ENCODE peak calls at places on chromosomes 12 and 14, in seven cellular contexts. One of them, this sample, is unnamed.

GRCh38 chr14:101069666-101070362 is 166.3 kb upstream of the RTL1 start:
- DNase-seq in activated gamma-delta T cell treated with Interleukin-2 at 50 U/mL for 16 hours: peak
- DNase-seq in epithelial cell of esophagus: no peak
- DNase-seq in HCT116: no peak
- DNase-seq in fibroblast of lung: no peak
- DNase-seq in cardiac fibroblast: no peak
- DNase-seq in posterior cingulate gyrus: no peak
- DNase-seq in this sample: no peak

GRCh38 chr12:12008931-12009611 is 61.7 kb upstream of the BCL2L14 start:
- DNase-seq in activated gamma-delta T cell treated with Interleukin-2 at 50 U/mL for 16 hours: peak
- DNase-seq in epithelial cell of esophagus: peak
- DNase-seq in HCT116: no peak
- DNase-seq in fibroblast of lung: peak
- DNase-seq in cardiac fibroblast: peak
- DNase-seq in posterior cingulate gyrus: no peak
- DNase-seq in this sample: no peak

GRCh38 chr14:72129283-72129682 is 197.1 kb downstream of the RGS6 start:
- DNase-seq in activated gamma-delta T cell treated with Interleukin-2 at 50 U/mL for 16 hours: no peak
- DNase-seq in epithelial cell of esophagus: no peak
- DNase-seq in HCT116: no peak
- DNase-seq in fibroblast of lung: no peak
- DNase-seq in cardiac fibroblast: no peak
- DNase-seq in posterior cingulate gyrus: no peak
- DNase-seq in this sample: no peak

GRCh38 chr12:116066381-116067230 is 210.9 kb downstream of the MED13L start:
- DNase-seq in activated gamma-delta T cell treated with Interleukin-2 at 50 U/mL for 16 hours: peak
- DNase-seq in epithelial cell of esophagus: peak
- DNase-seq in HCT116: peak
- DNase-seq in fibroblast of lung: peak
- DNase-seq in cardiac fibroblast: peak
- DNase-seq in posterior cingulate gyrus: no peak
- DNase-seq in this sample: peak

GRCh38 chr12:57176846-57177245 is 29.4 kb upstream of the LRP1-AS start:
- DNase-seq in activated gamma-delta T cell treated with Interleukin-2 at 50 U/mL for 16 hours: no peak
- DNase-seq in epithelial cell of esophagus: peak
- DNase-seq in HCT116: no peak
- DNase-seq in fibroblast of lung: peak
- DNase-seq in cardiac fibroblast: no peak
- DNase-seq in posterior cingulate gyrus: no peak
- DNase-seq in this sample: no peak

GRCh38 chr12:65696227-65696626 is 128.1 kb upstream of the HMGA2 start:
- DNase-seq in activated gamma-delta T cell treated with Interleukin-2 at 50 U/mL for 16 hours: no peak
- DNase-seq in epithelial cell of esophagus: peak
- DNase-seq in HCT116: no peak
- DNase-seq in fibroblast of lung: peak
- DNase-seq in cardiac fibroblast: no peak
- DNase-seq in posterior cingulate gyrus: no peak
- DNase-seq in this sample: no peak

GRCh38 chr12:53005215-53005985 is 856 bp upstream of the EIF4B start:
- DNase-seq in activated gamma-delta T cell treated with Interleukin-2 at 50 U/mL for 16 hours: no peak
- DNase-seq in epithelial cell of esophagus: no peak
- DNase-seq in HCT116: no peak
- DNase-seq in fibroblast of lung: no peak
- DNase-seq in cardiac fibroblast: peak
- DNase-seq in posterior cingulate gyrus: no peak
- DNase-seq in this sample: no peak

GRCh38 chr12:130636370-130636769 is 79.7 kb downstream of the RIMBP2 start:
- DNase-seq in activated gamma-delta T cell treated with Interleukin-2 at 50 U/mL for 16 hours: no peak
- DNase-seq in epithelial cell of esophagus: no peak
- DNase-seq in HCT116: no peak
- DNase-seq in fibroblast of lung: no peak
- DNase-seq in cardiac fibroblast: no peak
- DNase-seq in posterior cingulate gyrus: no peak
- DNase-seq in this sample: no peak

GRCh38 chr12:56462565-56462964 is 5.8 kb upstream of the SPRYD4 start:
- DNase-seq in activated gamma-delta T cell treated with Interleukin-2 at 50 U/mL for 16 hours: no peak
- DNase-seq in epithelial cell of esophagus: no peak
- DNase-seq in HCT116: no peak
- DNase-seq in fibroblast of lung: no peak
- DNase-seq in cardiac fibroblast: no peak
- DNase-seq in posterior cingulate gyrus: no peak
- DNase-seq in this sample: no peak

GRCh38 chr14:21087294-21088091 is 11.0 kb downstream of the ZNF219 start:
- DNase-seq in activated gamma-delta T cell treated with Interleukin-2 at 50 U/mL for 16 hours: peak
- DNase-seq in epithelial cell of esophagus: peak
- DNase-seq in HCT116: no peak
- DNase-seq in fibroblast of lung: peak
- DNase-seq in cardiac fibroblast: peak
- DNase-seq in posterior cingulate gyrus: no peak
- DNase-seq in this sample: no peak

GRCh38 chr14:106844608-106845285 is 1318.4 kb downstream of the TMEM121 start:
- DNase-seq in activated gamma-delta T cell treated with Interleukin-2 at 50 U/mL for 16 hours: peak
- DNase-seq in epithelial cell of esophagus: no peak
- DNase-seq in HCT116: no peak
- DNase-seq in fibroblast of lung: no peak
- DNase-seq in cardiac fibroblast: no peak
- DNase-seq in posterior cingulate gyrus: peak
- DNase-seq in this sample: no peak

GRCh38 chr14:52888159-52888558 is 62.7 kb downstream of the FERMT2 start:
- DNase-seq in activated gamma-delta T cell treated with Interleukin-2 at 50 U/mL for 16 hours: no peak
- DNase-seq in epithelial cell of esophagus: no peak
- DNase-seq in HCT116: no peak
- DNase-seq in fibroblast of lung: no peak
- DNase-seq in cardiac fibroblast: no peak
- DNase-seq in posterior cingulate gyrus: no peak
- DNase-seq in this sample: no peak

GRCh38 chr12:41962171-41962572 is 182.5 kb downstream of the GXYLT1 start:
- DNase-seq in activated gamma-delta T cell treated with Interleukin-2 at 50 U/mL for 16 hours: no peak
- DNase-seq in epithelial cell of esophagus: no peak
- DNase-seq in HCT116: no peak
- DNase-seq in fibroblast of lung: no peak
- DNase-seq in cardiac fibroblast: no peak
- DNase-seq in posterior cingulate gyrus: peak
- DNase-seq in this sample: no peak

GRCh38 chr14:56858422-56858821 is 48.1 kb upstream of the OTX2 start:
- DNase-seq in activated gamma-delta T cell treated with Interleukin-2 at 50 U/mL for 16 hours: no peak
- DNase-seq in epithelial cell of esophagus: no peak
- DNase-seq in HCT116: no peak
- DNase-seq in fibroblast of lung: no peak
- DNase-seq in cardiac fibroblast: no peak
- DNase-seq in posterior cingulate gyrus: no peak
- DNase-seq in this sample: no peak

GRCh38 chr12:132084681-132085635 is 59.2 kb downstream of the DDX51 start:
- DNase-seq in activated gamma-delta T cell treated with Interleukin-2 at 50 U/mL for 16 hours: peak
- DNase-seq in epithelial cell of esophagus: peak
- DNase-seq in HCT116: no peak
- DNase-seq in fibroblast of lung: peak
- DNase-seq in cardiac fibroblast: peak
- DNase-seq in posterior cingulate gyrus: no peak
- DNase-seq in this sample: peak

GRCh38 chr12:1926274-1926673 is 7.8 kb upstream of the CACNA2D4 start:
- DNase-seq in activated gamma-delta T cell treated with Interleukin-2 at 50 U/mL for 16 hours: no peak
- DNase-seq in epithelial cell of esophagus: no peak
- DNase-seq in HCT116: no peak
- DNase-seq in fibroblast of lung: no peak
- DNase-seq in cardiac fibroblast: no peak
- DNase-seq in posterior cingulate gyrus: peak
- DNase-seq in this sample: no peak

GRCh38 chr12:75603475-75603874 is 92.1 kb upstream of the KRR1 start:
- DNase-seq in activated gamma-delta T cell treated with Interleukin-2 at 50 U/mL for 16 hours: no peak
- DNase-seq in epithelial cell of esophagus: no peak
- DNase-seq in HCT116: no peak
- DNase-seq in fibroblast of lung: no peak
- DNase-seq in cardiac fibroblast: peak
- DNase-seq in posterior cingulate gyrus: no peak
- DNase-seq in this sample: no peak

GRCh38 chr12:121996050-121996944 is 25.4 kb upstream of the BCL7A start:
- DNase-seq in activated gamma-delta T cell treated with Interleukin-2 at 50 U/mL for 16 hours: no peak
- DNase-seq in epithelial cell of esophagus: no peak
- DNase-seq in HCT116: no peak
- DNase-seq in fibroblast of lung: no peak
- DNase-seq in cardiac fibroblast: no peak
- DNase-seq in posterior cingulate gyrus: no peak
- DNase-seq in this sample: no peak

GRCh38 chr12:52686063-52686462 is 5.9 kb upstream of the KRT1 start:
- DNase-seq in activated gamma-delta T cell treated with Interleukin-2 at 50 U/mL for 16 hours: no peak
- DNase-seq in epithelial cell of esophagus: no peak
- DNase-seq in HCT116: no peak
- DNase-seq in fibroblast of lung: no peak
- DNase-seq in cardiac fibroblast: no peak
- DNase-seq in posterior cingulate gyrus: no peak
- DNase-seq in this sample: no peak

GRCh38 chr12:6110006-6110405 is 14.5 kb downstream of the VWF start:
- DNase-seq in activated gamma-delta T cell treated with Interleukin-2 at 50 U/mL for 16 hours: no peak
- DNase-seq in epithelial cell of esophagus: peak
- DNase-seq in HCT116: no peak
- DNase-seq in fibroblast of lung: no peak
- DNase-seq in cardiac fibroblast: peak
- DNase-seq in posterior cingulate gyrus: no peak
- DNase-seq in this sample: no peak